ENCODE peak calls at places on chromosomes 2 and 18, in four cellular contexts. I is fibroblast of pulmonary artery, D is heart right ventricle, L is RWPE1. M is an unnamed sample.
A peak's percentile ranks its signal among the peaks of the same experiment; 100 is the strongest.

GRCh38 chr2:240358080-240358479 is 77.4 kb upstream of the GPC1 start:
- DNase-seq in D (no peak), L (no peak), I (no peak), M (no peak)

GRCh38 chr2:123993728-123994323 is 31.3 kb upstream of the CNTNAP5 start:
- DNase-seq in D (no peak), I (peak; percentile 55), L (peak; percentile 57), M (peak; percentile 23)

GRCh38 chr2:117859924-117860647 is 45.6 kb downstream of the DDX18 start:
- DNase-seq in L (no peak), I (no peak), D (no peak), M (no peak)

GRCh38 chr2:179556425-179556824 is 291.8 kb upstream of the SESTD1 start:
- DNase-seq in L (no peak), D (no peak), I (no peak), M (no peak)

GRCh38 chr2:68127358-68128242 is 30.1 kb upstream of the PNO1 start:
- DNase-seq in D (no peak), I (no peak), L (no peak), M (peak; percentile 28)

GRCh38 chr2:30145826-30146336 is 926 bp upstream of the YPEL5 start:
- DNase-seq in L (no peak), I (peak; percentile 11), D (no peak), M (no peak)

GRCh38 chr18:64202836-64203235 is 53.9 kb upstream of the LINC00305 start:
- DNase-seq in I (peak; percentile 18), L (no peak), D (no peak), M (no peak)

GRCh38 chr2:119338826-119339561 is 27.6 kb downstream of the C2orf76 start:
- DNase-seq in D (no peak), I (no peak), L (no peak), M (peak; percentile 81)

GRCh38 chr2:196703660-196704209 is 64.2 kb downstream of the CCDC150 start:
- DNase-seq in D (no peak), L (no peak), I (peak; percentile 18), M (no peak)

GRCh38 chr2:170885130-170885791 is 43.8 kb upstream of the GORASP2 start:
- DNase-seq in D (no peak), I (no peak), L (no peak), M (no peak)
- TF ChIP-seq CTCF in D (no peak), I (no peak), L (no peak), M (no peak)

GRCh38 chr2:101546376-101547058 is 71.6 kb upstream of the RFX8 start:
- DNase-seq in D (no peak), L (peak; percentile 59), I (peak; percentile 53), M (no peak)
- TF ChIP-seq CTCF in D (no peak), L (no peak), I (no peak), M (no peak)

GRCh38 chr2:227551804-227552203 is 46.9 kb upstream of the SCYGR2 start:
- DNase-seq in L (no peak), I (no peak), D (no peak), M (no peak)

DNA sequence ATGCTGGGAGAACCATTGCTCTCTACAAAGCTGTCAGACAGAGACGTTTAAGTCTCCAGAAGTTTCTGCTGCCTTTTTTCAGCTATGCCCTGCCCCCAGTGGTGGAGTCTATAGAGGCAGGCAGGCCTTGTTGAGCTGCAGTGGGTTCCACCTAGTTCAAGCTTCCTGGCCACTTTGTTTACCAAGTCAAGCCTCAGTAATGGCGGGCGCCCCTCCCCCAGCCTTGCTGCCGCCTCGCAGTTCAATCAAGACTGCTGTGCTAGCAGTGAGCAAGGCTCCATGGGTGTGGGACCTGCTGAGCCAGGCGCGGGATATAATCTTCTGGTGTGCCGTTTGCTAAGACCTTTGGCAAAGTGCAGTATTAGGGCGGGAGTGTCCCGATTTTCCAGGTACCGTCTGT is 52.7 kb upstream of the SCYGR2 start:
- DNase-seq in I (no peak), L (no peak), D (no peak), M (no peak)
- TF ChIP-seq CTCF in I (peak; percentile 33), L (no peak), D (no peak), M (no peak)

GRCh38 chr2:84970266-84970955 is 550 bp upstream of the KCMF1 start:
- DNase-seq in D (peak; percentile 70), L (peak; percentile 58), I (peak; percentile 43), M (peak; percentile 86)
- TF ChIP-seq CTCF in D (no peak), L (no peak), I (no peak), M (no peak)

GRCh38 chr2:128611421-128612320 is 293.0 kb upstream of the HS6ST1 start:
- DNase-seq in I (no peak), L (no peak), D (no peak), M (no peak)
- TF ChIP-seq CTCF in I (no peak), L (no peak), D (no peak), M (no peak)

DNA sequence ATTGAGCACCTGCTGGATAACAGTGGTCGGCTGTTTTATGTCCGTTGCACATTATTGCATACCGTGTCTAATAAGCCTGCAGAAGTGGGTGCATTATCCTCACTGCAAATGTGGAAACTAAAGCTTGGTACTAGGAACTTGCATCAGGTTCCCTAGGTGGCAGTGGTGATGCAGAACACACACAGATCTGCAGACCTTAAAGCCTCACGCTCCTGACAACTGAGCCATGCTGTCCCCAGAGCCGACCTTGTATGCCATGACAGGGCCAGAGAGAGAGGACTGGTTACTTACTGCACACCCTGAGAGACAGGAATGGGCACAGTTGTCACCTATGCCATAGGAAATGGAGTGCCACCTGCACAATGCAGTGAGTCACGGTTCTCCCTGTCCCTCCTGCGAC is 151.8 kb downstream of the SH3RF3 start:
- DNase-seq in L (no peak), I (no peak), D (no peak), M (no peak)
- TF ChIP-seq CTCF in L (no peak), I (peak; percentile 2), D (no peak), M (no peak)